ENCODE peak calls at places on chromosomes 5 and 9, in ten cellular contexts. P is NCI-H1092 treated with DMSO at 0.1 percent for 48 hours, U is HEK293T, E is WTC11, L is AG09309, N is A549, O is stomach, Z is amniotic stem cell, I is Peyer's patch, T is C1 segment of cervical spinal cord. Y is an unnamed sample.

GRCh38 chr9:128805661-128806060 is 12.6 kb upstream of the ENDOG start:
- DNase-seq in T (no peak), U (no peak), P (no peak), Z (no peak), O (no peak), N (no peak), E (no peak), L (no peak), I (no peak), Y (no peak)

GRCh38 chr9:16039103-16039987 is 486.5 kb downstream of the CCDC171 start:
- DNase-seq in T (no peak), N (no peak), U (peak; percentile 14), I (no peak), E (peak; percentile 69), P (no peak), L (no peak), O (no peak), Z (no peak), Y (no peak)

GRCh38 chr9:107389617-107390071 is 99.9 kb downstream of the KLF4 start:
- DNase-seq in Z (no peak), I (peak; percentile 68), E (no peak), N (peak; percentile 13), U (no peak), O (peak; percentile 78), P (no peak), T (no peak), L (peak; percentile 73), Y (no peak)

GRCh38 chr5:38404667-38405276 is 146.4 kb downstream of the EGFLAM start:
- DNase-seq in T (no peak), N (peak; percentile 10), E (peak; percentile 64), U (peak; percentile 22), L (no peak), O (peak; percentile 36), P (no peak), Z (no peak), I (no peak), Y (peak; percentile 4)

GRCh38 chr5:54194326-54194725 is 116.0 kb downstream of the ARL15 start:
- DNase-seq in T (no peak), O (no peak), L (no peak), U (no peak), E (no peak), Z (no peak), N (no peak), I (no peak), P (no peak), Y (no peak)

GRCh38 chr5:112973036-112973435 is 3.6 kb upstream of the DCP2 start:
- DNase-seq in N (no peak), L (no peak), Z (no peak), T (no peak), E (no peak), O (no peak), P (no peak), U (no peak), I (no peak), Y (no peak)

GRCh38 chr5:92180406-92180805 is 797.3 kb upstream of the ARRDC3 start:
- DNase-seq in P (no peak), E (no peak), U (peak; percentile 5), N (no peak), T (no peak), O (no peak), I (no peak), Z (no peak), L (no peak), Y (no peak)

GRCh38 chr9:121670447-121670846 is 19.0 kb downstream of the DAB2IP start:
- DNase-seq in N (no peak), T (no peak), U (no peak), L (no peak), E (no peak), I (no peak), O (no peak), Z (no peak), P (no peak), Y (no peak)

GRCh38 chr5:14675865-14676300 is 11.4 kb downstream of the OTULIN start:
- DNase-seq in L (no peak), U (no peak), Z (no peak), T (no peak), E (no peak), I (no peak), O (no peak), N (no peak), P (no peak), Y (no peak)

GRCh38 chr5:156963125-156963524 is at the start of gene TIMD4:
- DNase-seq in O (no peak), L (no peak), T (no peak), I (no peak), E (no peak), P (no peak), U (no peak), Z (no peak), N (no peak), Y (no peak)

GRCh38 chr5:151686673-151687378 is at the start of gene SPARC:
- DNase-seq in P (no peak), T (peak; percentile 49), O (no peak), L (peak; percentile 92), Z (peak; percentile 83), U (no peak), E (peak; percentile 78), I (peak; percentile 60), N (no peak), Y (no peak)

GRCh38 chr9:134852906-134853654 is 27.5 kb upstream of the FCN2 start:
- DNase-seq in N (no peak), I (no peak), Z (no peak), O (no peak), E (no peak), U (no peak), P (no peak), L (no peak), T (no peak), Y (no peak)

GRCh38 chr5:96870094-96871021 is 5.9 kb upstream of the ERAP2 start:
- DNase-seq in I (no peak), L (no peak), N (no peak), Z (no peak), P (no peak), O (no peak), U (no peak), T (no peak), E (no peak), Y (no peak)

GRCh38 chr5:142433526-142434321 is 108.9 kb upstream of the SPRY4 start:
- DNase-seq in T (no peak), P (no peak), N (no peak), L (no peak), U (no peak), O (no peak), I (no peak), E (no peak), Z (no peak), Y (no peak)

GRCh38 chr9:7403839-7404238 is 395.7 kb downstream of the DMAC1 start:
- DNase-seq in P (no peak), E (no peak), L (no peak), I (no peak), N (no peak), O (no peak), Z (no peak), T (no peak), U (no peak), Y (no peak)

GRCh38 chr5:1875843-1876671 is 6.7 kb downstream of the IRX4 start:
- DNase-seq in Z (no peak), O (no peak), P (no peak), E (no peak), N (no peak), T (no peak), I (no peak), L (no peak), U (no peak), Y (no peak)

GRCh38 chr5:75523275-75523674 is 11.6 kb downstream of the POLK start:
- DNase-seq in I (no peak), E (no peak), N (no peak), L (no peak), O (no peak), P (no peak), T (no peak), U (no peak), Z (no peak), Y (no peak)

Y was measured in NCI-H345.